ENCODE peak calls at places on chromosome 10, in nine cellular contexts. Q, O, X, U, G, W, I, R and Z are unnamed samples.
A peak's percentile ranks its signal among the peaks of the same experiment; 100 is the strongest.

GRCh38 chr10:70672165-70672992 is at the start of gene ADAMTS14:
- DNase-seq in U (peak; percentile 64), X (peak; percentile 52), G (peak; percentile 80), R (peak; percentile 62), W (peak; percentile 80), Q (peak; percentile 61), O (no peak), I (no peak), Z (no peak)

GRCh38 chr10:126536148-126536547 is 134.3 kb downstream of the C10orf90 start:
- DNase-seq in G (peak; percentile 58), R (peak; percentile 39), U (peak; percentile 16), O (no peak), X (no peak), W (peak; percentile 56), Q (no peak), I (no peak), Z (no peak)

GRCh38 chr10:51090190-51090589 is 15.9 kb downstream of the PRKG1 start:
- DNase-seq in I (no peak), W (no peak), X (peak; percentile 24), O (no peak), U (peak; percentile 27), G (no peak), Q (peak; percentile 95), R (no peak), Z (no peak)

GRCh38 chr10:29386347-29386999 is 97.6 kb downstream of the LYZL1 start:
- DNase-seq in O (peak; percentile 43), X (peak; percentile 39), I (peak; percentile 11), Q (peak; percentile 38), G (peak; percentile 62), U (peak; percentile 53), R (no peak), W (peak; percentile 58), Z (peak; percentile 35)

GRCh38 chr10:79142064-79142491 is 73.3 kb downstream of the ZMIZ1 start:
- DNase-seq in R (no peak), U (peak; percentile 95), W (peak; percentile 91), X (peak; percentile 94), O (no peak), Q (no peak), I (no peak), G (no peak), Z (no peak)

GRCh38 chr10:102845352-102845902 is 8.2 kb upstream of the CYP17A1 start:
- DNase-seq in W (no peak), Q (no peak), U (no peak), G (no peak), R (no peak), O (no peak), X (no peak), I (no peak), Z (no peak)

GRCh38 chr10:9992656-9993055 is 1025.0 kb upstream of the CELF2 start:
- DNase-seq in Q (no peak), I (no peak), X (no peak), O (no peak), R (peak; percentile 46), G (peak; percentile 60), U (no peak), W (no peak), Z (no peak)

GRCh38 chr10:17064435-17064834 is 65.2 kb downstream of the CUBN start:
- DNase-seq in Q (no peak), X (no peak), I (no peak), O (no peak), R (no peak), G (no peak), U (no peak), W (no peak), Z (no peak)

GRCh38 chr10:50919010-50919409 is 33.6 kb upstream of the A1CF start:
- DNase-seq in Q (peak; percentile 97), R (no peak), I (peak; percentile 37), O (no peak), W (peak; percentile 61), U (no peak), X (no peak), G (no peak), Z (no peak)

GRCh38 chr10:12431453-12432101 is 82.2 kb downstream of the CAMK1D start:
- DNase-seq in Q (no peak), G (peak; percentile 34), W (no peak), U (no peak), O (no peak), X (no peak), I (no peak), R (no peak), Z (no peak)

GRCh38 chr10:119644215-119644826 is 6.9 kb upstream of the BAG3 start:
- DNase-seq in W (peak; percentile 74), G (peak; percentile 73), I (no peak), R (peak; percentile 85), X (no peak), O (no peak), Q (no peak), U (no peak), Z (no peak)

GRCh38 chr10:124291009-124291671 is 127.6 kb downstream of the OAT start:
- DNase-seq in R (peak; percentile 10), X (peak; percentile 16), O (no peak), Q (no peak), I (no peak), U (peak; percentile 25), G (no peak), W (no peak), Z (no peak)

GRCh38 chr10:123746016-123746415 is 79.9 kb downstream of the GPR26 start:
- DNase-seq in G (no peak), Q (no peak), W (no peak), I (no peak), X (no peak), R (no peak), O (no peak), U (no peak), Z (no peak)

GRCh38 chr10:13340626-13341370 is 7.3 kb downstream of the SEPHS1 start:
- DNase-seq in Q (no peak), X (no peak), R (no peak), W (no peak), U (no peak), O (no peak), G (no peak), I (no peak), Z (peak; percentile 85)

DNA sequence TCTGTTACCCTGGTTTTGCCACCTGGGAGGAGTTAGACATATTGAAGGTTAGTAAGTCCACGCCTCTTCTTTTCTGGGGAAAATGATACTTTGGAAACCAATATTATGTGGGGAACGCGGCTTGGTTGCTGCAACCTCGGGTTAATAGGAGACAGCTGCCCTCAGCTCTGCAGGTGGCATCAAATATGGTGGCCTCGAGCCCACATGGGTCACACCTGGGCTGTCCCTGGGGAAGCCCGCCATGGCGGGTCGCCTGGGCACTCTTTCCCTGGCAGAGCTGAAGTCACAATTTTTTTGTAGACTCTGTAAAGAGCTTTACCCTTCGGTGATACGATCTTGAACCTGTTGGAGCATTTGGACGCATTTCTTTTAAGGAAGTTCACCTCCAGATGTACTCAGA is 2.5 kb downstream of the PFKP start:
- DNase-seq in W (no peak), U (no peak), I (no peak), G (no peak), O (no peak), R (no peak), Q (no peak), X (no peak), Z (no peak)
- H3K79me2 ChIP-seq in W (peaks cover 63% of the 10 kb centered on the region), U (peaks cover 69% of the 10 kb centered on the region), I (peaks cover 75% of the 10 kb centered on the region), G (peaks cover 44% of the 10 kb centered on the region), O (peaks cover 74% of the 10 kb centered on the region), R (peaks cover 26% of the 10 kb centered on the region), Q (peaks cover 72% of the 10 kb centered on the region), X (peaks cover 75% of the 10 kb centered on the region), Z (peaks cover 74% of the 10 kb centered on the region)

GRCh38 chr10:112805701-112806100 is 144.3 kb upstream of the TCF7L2 start:
- DNase-seq in G (no peak), I (no peak), X (no peak), W (no peak), Q (no peak), U (no peak), R (peak; percentile 6), O (no peak), Z (no peak)
- H3K4me1 ChIP-seq in G (peaks cover 22% of the 10 kb centered on the region), I (peaks cover 3% of the 10 kb centered on the region), X (no peaks in the 10 kb centered on the region), W (no peaks in the 10 kb centered on the region), Q (peaks cover 14% of the 10 kb centered on the region), U (no peaks in the 10 kb centered on the region), R (peaks cover 18% of the 10 kb centered on the region), O (no peaks in the 10 kb centered on the region), Z (no peaks in the 10 kb centered on the region)

GRCh38 chr10:58254644-58255043 is 13.1 kb downstream of the IPMK start:
- DNase-seq in O (no peak), I (no peak), Q (no peak), X (no peak), G (no peak), W (no peak), R (no peak), U (no peak), Z (no peak)
- H3K79me2 ChIP-seq in O (peaks cover 8% of the 10 kb centered on the region), I (peaks cover 9% of the 10 kb centered on the region), Q (peaks cover 10% of the 10 kb centered on the region), X (peaks cover 5% of the 10 kb centered on the region), G (peaks cover 7% of the 10 kb centered on the region), W (peaks cover 24% of the 10 kb centered on the region), R (no peaks in the 10 kb centered on the region), U (no peaks in the 10 kb centered on the region), Z (peaks cover 35% of the 10 kb centered on the region)

GRCh38 chr10:110397856-110398255 is 93.1 kb upstream of the SMNDC1 start:
- DNase-seq in X (no peak), Q (no peak), O (no peak), U (no peak), W (no peak), I (no peak), R (no peak), G (no peak), Z (no peak)
- H3K4me1 ChIP-seq in X (peaks cover 37% of the 10 kb centered on the region), Q (peaks cover 52% of the 10 kb centered on the region), O (peaks cover 59% of the 10 kb centered on the region), U (peaks cover 28% of the 10 kb centered on the region), W (peaks cover 35% of the 10 kb centered on the region), I (peaks cover 46% of the 10 kb centered on the region), R (peaks cover 3% of the 10 kb centered on the region), G (peaks cover 18% of the 10 kb centered on the region), Z (peaks cover 11% of the 10 kb centered on the region)

GRCh38 chr10:93481931-93482834 is at the start of gene MYOF:
- DNase-seq in R (peak; percentile 61), I (peak; percentile 82), O (peak; percentile 89), X (peak; percentile 83), U (peak; percentile 86), W (peak; percentile 94), Q (peak; percentile 88), G (peak; percentile 72), Z (peak; percentile 72)
- H3K79me2 ChIP-seq in R (no peaks in the 10 kb centered on the region), I (peaks cover 47% of the 10 kb centered on the region), O (peaks cover 46% of the 10 kb centered on the region), X (peaks cover 48% of the 10 kb centered on the region), U (peaks cover 46% of the 10 kb centered on the region), W (peaks cover 49% of the 10 kb centered on the region), Q (peaks cover 51% of the 10 kb centered on the region), G (no peaks in the 10 kb centered on the region), Z (no peaks in the 10 kb centered on the region)